ENCODE peak calls at places on chromosome 20, in four cellular contexts. C, V, G and Z are unnamed samples.

GRCh38 chr20:64214952-64215351 is 40.6 kb upstream of the PCMTD2 start:
- DNase-seq in C (no peak), G (no peak), V (no peak), Z (no peak)

GRCh38 chr20:542777-543368 is 717 bp downstream of the CSNK2A1 start:
- DNase-seq in C (no peak), G (no peak), V (no peak), Z (peak; percentile 52)

GRCh38 chr20:13898012-13898612 is 92.3 kb downstream of the SEL1L2 start:
- DNase-seq in C (no peak), V (no peak), G (no peak), Z (no peak)

GRCh38 chr20:20466341-20466879 is 98.5 kb downstream of the INSM1 start:
- DNase-seq in V (no peak), G (peak; percentile 92), C (no peak), Z (no peak)

GRCh38 chr20:1242099-1242498 is 16.3 kb downstream of the RAD21L1 start:
- DNase-seq in V (no peak), G (no peak), C (no peak), Z (no peak)

GRCh38 chr20:35305682-35306556 is 13.7 kb upstream of the FAM83C start:
- DNase-seq in V (no peak), G (no peak), C (peak; percentile 74), Z (no peak)

GRCh38 chr20:33846291-33846916 is 35.3 kb downstream of the CHMP4B start:
- DNase-seq in G (no peak), C (no peak), V (peak; percentile 29), Z (no peak)

GRCh38 chr20:14295812-14296211 is 41.6 kb downstream of the FLRT3 start:
- DNase-seq in V (no peak), G (no peak), C (no peak), Z (no peak)

GRCh38 chr20:5691918-5692618 is 58.1 kb upstream of the SHLD1 start:
- DNase-seq in C (no peak), V (no peak), G (peak; percentile 86), Z (no peak)

GRCh38 chr20:35200255-35200654 is 26.2 kb upstream of the MMP24 start:
- DNase-seq in C (no peak), G (no peak), V (no peak), Z (no peak)

GRCh38 chr20:58778774-58779173 is 71.9 kb downstream of the GNAS-AS1 start:
- DNase-seq in G (no peak), C (no peak), V (no peak), Z (no peak)

GRCh38 chr20:8322654-8323053 is 190.6 kb downstream of the PLCB1 start:
- DNase-seq in G (no peak), C (no peak), V (no peak), Z (no peak)

GRCh38 chr20:23266530-23267398 is 83.8 kb upstream of the NXT1 start:
- DNase-seq in G (no peak), V (no peak), C (no peak), Z (no peak)

GRCh38 chr20:6704132-6704861 is 63.2 kb upstream of the BMP2 start:
- DNase-seq in C (peak; percentile 71), G (no peak), V (no peak), Z (peak; percentile 84)

GRCh38 chr20:17594443-17594842 is 24.6 kb downstream of the DSTN start:
- DNase-seq in G (no peak), C (no peak), V (no peak), Z (no peak)
- H3K4me1 ChIP-seq in G (no peaks in the 10 kb centered on the region), C (no peaks in the 10 kb centered on the region), V (peaks cover 97% of the 10 kb centered on the region), Z (peaks cover 5% of the 10 kb centered on the region)

GRCh38 chr20:53872561-53873248 is 197.7 kb downstream of the BCAS1 start:
- DNase-seq in V (no peak), C (no peak), G (peak; percentile 70), Z (no peak)
- H3K4me3 ChIP-seq in V (no peak overlapping the region), C (no peak overlapping the region), G (peak overlapping the region; percentile 35), Z (no peak overlapping the region)

GRCh38 chr20:31977080-31977479 is 9.1 kb downstream of the XKR7 start:
- DNase-seq in V (no peak), G (no peak), C (no peak), Z (no peak)
- H3K4me1 ChIP-seq in V (no peaks in the 10 kb centered on the region), G (no peaks in the 10 kb centered on the region), C (no peaks in the 10 kb centered on the region), Z (no peaks in the 10 kb centered on the region)

GRCh38 chr20:38723069-38723981 is 961 bp upstream of the SLC32A1 start:
- DNase-seq in C (no peak), G (no peak), V (no peak), Z (no peak)
- H3K4me3 ChIP-seq in C (no peak overlapping the region), G (no peak overlapping the region), V (no peak overlapping the region), Z (no peak overlapping the region)

DNA sequence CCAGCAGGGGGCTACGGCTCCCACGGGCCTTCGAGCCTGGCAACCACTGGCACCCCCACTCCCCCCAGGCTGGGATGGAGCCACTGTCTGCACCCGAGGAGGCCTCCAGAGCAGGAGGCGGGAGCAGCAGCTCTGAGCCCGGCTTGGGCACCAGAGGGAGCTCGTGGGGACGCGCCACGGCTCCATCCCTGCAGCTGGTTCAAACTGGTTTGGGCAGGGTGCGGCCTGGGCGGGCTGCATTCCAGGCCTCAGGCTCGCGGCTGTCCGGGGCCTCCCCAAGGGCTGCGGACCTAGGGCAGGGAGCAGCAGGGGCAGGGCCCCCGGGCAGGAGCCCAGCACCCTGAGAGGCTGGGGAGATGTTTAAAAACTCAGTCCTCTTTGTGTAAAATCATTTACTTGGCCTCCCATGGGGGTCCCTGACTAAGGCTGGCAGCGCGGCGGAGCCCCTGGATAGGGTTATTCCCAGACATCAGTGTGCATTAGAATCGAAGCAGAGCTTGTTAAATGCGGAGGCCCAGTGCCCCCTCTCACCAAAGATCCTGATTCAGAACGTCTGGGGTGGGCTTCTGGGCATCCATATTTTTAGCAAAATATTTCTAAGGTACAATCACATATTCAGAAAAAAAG is 4.1 kb upstream of the BCAS4 start:
- DNase-seq in V (peak; percentile 86), G (peak; percentile 51), C (peak; percentile 93), Z (peak; percentile 91)
- H3K4me1 ChIP-seq in V (peaks cover 28% of the 10 kb centered on the region), G (peaks cover 10% of the 10 kb centered on the region), C (peaks cover 6% of the 10 kb centered on the region), Z (no peaks in the 10 kb centered on the region)

GRCh38 chr20:56429496-56429895 is 17.4 kb downstream of the CASS4 start:
- DNase-seq in G (no peak), V (no peak), C (no peak), Z (no peak)
- H3K4me3 ChIP-seq in G (no peak overlapping the region), V (no peak overlapping the region), C (no peak overlapping the region), Z (no peak overlapping the region)

GRCh38 chr20:17618673-17619013 is 48.8 kb downstream of the DSTN start:
- DNase-seq in C (no peak), G (no peak), V (no peak), Z (no peak)

GRCh38 chr20:17616480-17617211 is 46.8 kb downstream of the DSTN start:
- DNase-seq in V (no peak), G (no peak), C (no peak), Z (no peak)

GRCh38 chr20:17619351-17620093 is 49.6 kb downstream of the DSTN start:
- DNase-seq in V (no peak), G (no peak), C (no peak), Z (peak; percentile 38)

GRCh38 chr20:17617212-17617867 is 47.5 kb downstream of the DSTN start:
- DNase-seq in V (peak; percentile 56), G (no peak), C (peak; percentile 26), Z (peak; percentile 30)

GRCh38 chr20:17617868-17618672 is 48.2 kb downstream of the DSTN start:
- DNase-seq in V (peak; percentile 14), C (no peak), G (no peak), Z (peak; percentile 22)
- H3K4me1 ChIP-seq in V (peaks cover 51% of the 10 kb centered on the region), C (no peaks in the 10 kb centered on the region), G (no peaks in the 10 kb centered on the region), Z (no peaks in the 10 kb centered on the region)